ENCODE peak calls at places on chromosomes 2 and 18, in nine cellular contexts. S is activated CD8-positive, alpha-beta memory T cell treated with anti-CD3 and anti-CD28 coated beads for 48 hours; E is body of pancreas; F is A549; C is stimulated activated CD4-positive, alpha-beta T cell treated with anti-CD3 and anti-CD28 coated beads, Interleukin-1b, Interleukin-23, amount 100 ng/mL, for 4 hours; O is CD4-positive, CD25-positive, alpha-beta regulatory T cell; L is HEK293T; Z is HFFc6; B is germinal center. W is an unnamed sample.

GRCh38 chr2:135072125-135072997 is 20.3 kb downstream of the RAB3GAP1 start:
- DNase-seq in S (no peak), E (no peak), F (peak; percentile 31), C (no peak), O (no peak), L (no peak), Z (no peak), B (no peak), W (peak; percentile 27)

GRCh38 chr18:7822435-7823425 is 255.6 kb downstream of the PTPRM start:
- DNase-seq in S (no peak), E (no peak), F (no peak), C (no peak), O (no peak), L (no peak), Z (no peak), B (no peak), W (no peak)

GRCh38 chr2:118954297-118955060 is 12.5 kb downstream of the MARCO start:
- DNase-seq in S (no peak), E (no peak), F (no peak), C (no peak), O (no peak), L (no peak), Z (no peak), B (no peak), W (no peak)

GRCh38 chr2:110748489-110748867 is 16.1 kb downstream of the ACOXL start:
- DNase-seq in S (peak; percentile 47), E (no peak), F (no peak), C (peak; percentile 29), O (peak; percentile 18), L (no peak), Z (no peak), B (peak; percentile 48), W (peak; percentile 100)

GRCh38 chr2:171325886-171326585 is 107.8 kb downstream of the METTL8 start:
- DNase-seq in S (no peak), E (no peak), F (no peak), C (no peak), O (no peak), L (no peak), Z (no peak), B (no peak), W (peak; percentile 44)

GRCh38 chr18:2961828-2962227 is 51.1 kb downstream of the LPIN2 start:
- DNase-seq in S (no peak), E (no peak), F (no peak), C (no peak), O (no peak), L (no peak), Z (no peak), B (no peak), W (peak; percentile 47)

GRCh38 chr2:63840081-63840784 is 1.5 kb upstream of the UGP2 start:
- DNase-seq in S (peak; percentile 18), E (no peak), F (no peak), C (no peak), O (no peak), L (no peak), Z (no peak), B (peak; percentile 64), W (no peak)

GRCh38 chr2:36371963-36372391 is 16.4 kb downstream of the CRIM1 start:
- DNase-seq in S (no peak), E (no peak), F (peak; percentile 75), C (no peak), O (no peak), L (no peak), Z (peak; percentile 84), B (no peak), W (no peak)

GRCh38 chr18:25921677-25922421 is 168.6 kb downstream of the SS18 start:
- DNase-seq in S (no peak), E (peak; percentile 25), F (peak; percentile 66), C (no peak), O (peak; percentile 2), L (peak; percentile 81), Z (peak; percentile 27), B (peak; percentile 69), W (peak; percentile 49)

GRCh38 chr2:113831156-113831555 is 58.7 kb upstream of the ACTR3 start:
- DNase-seq in S (no peak), E (no peak), F (peak; percentile 50), C (no peak), O (no peak), L (no peak), Z (peak; percentile 31), B (no peak), W (no peak)

GRCh38 chr2:210635257-210635656 is 78.9 kb downstream of the CPS1 start:
- DNase-seq in S (no peak), E (no peak), F (no peak), C (no peak), O (no peak), L (no peak), Z (no peak), B (no peak), W (no peak)

GRCh38 chr2:233412405-233412804 is 58.1 kb downstream of the DGKD start:
- DNase-seq in S (no peak), E (no peak), F (no peak), C (no peak), O (no peak), L (no peak), Z (no peak), B (no peak), W (no peak)

GRCh38 chr2:138522556-138522955 is 21.0 kb downstream of the SPOPL start:
- DNase-seq in S (no peak), E (no peak), F (no peak), C (no peak), O (no peak), L (no peak), Z (no peak), B (no peak), W (no peak)

GRCh38 chr2:241894681-241895426 is 25.3 kb downstream of the RTP5 start:
- DNase-seq in S (no peak), E (peak; percentile 79), F (no peak), C (no peak), O (no peak), L (no peak), Z (no peak), B (no peak), W (no peak)

GRCh38 chr18:11994708-11995444 is 13.6 kb downstream of the IMPA2 start:
- DNase-seq in S (no peak), E (peak; percentile 75), F (peak; percentile 76), C (no peak), O (no peak), L (no peak), Z (peak; percentile 18), B (no peak), W (no peak)

GRCh38 chr2:158718196-158718585 is 76.9 kb upstream of the DAPL1 start:
- DNase-seq in S (no peak), E (no peak), F (no peak), C (no peak), O (no peak), L (no peak), Z (no peak), B (no peak), W (no peak)

GRCh38 chr18:46061387-46061786 is 10.7 kb downstream of the PSTPIP2 start:
- DNase-seq in S (no peak), E (peak; percentile 28), F (no peak), C (no peak), O (no peak), L (no peak), Z (no peak), B (no peak), W (no peak)

GRCh38 chr2:68565273-68565672 is 78.1 kb upstream of the PROKR1 start:
- DNase-seq in S (no peak), E (no peak), F (no peak), C (no peak), O (no peak), L (no peak), Z (no peak), B (no peak), W (no peak)

GRCh38 chr2:172095146-172095904 is 7.4 kb downstream of the DLX2 start:
- DNase-seq in S (no peak), E (no peak), F (peak; percentile 74), C (no peak), O (peak; percentile 59), L (no peak), Z (peak; percentile 89), B (no peak), W (peak; percentile 62)

GRCh38 chr2:234288974-234289455 is 207.9 kb downstream of the ARL4C start:
- DNase-seq in S (peak; percentile 67), E (peak; percentile 51), F (peak; percentile 70), C (peak; percentile 52), O (peak; percentile 54), L (peak; percentile 75), Z (no peak), B (peak; percentile 62), W (peak; percentile 76)

GRCh38 chr2:197293252-197294007 is 17.1 kb downstream of the ANKRD44 start:
- DNase-seq in S (no peak), E (no peak), F (no peak), C (no peak), O (peak; percentile 19), L (no peak), Z (no peak), B (peak; percentile 44), W (no peak)

GRCh38 chr2:96800061-96800761 is 15.9 kb upstream of the CNNM3 start:
- DNase-seq in S (no peak), E (no peak), F (no peak), C (no peak), O (no peak), L (no peak), Z (no peak), B (no peak), W (no peak)

GRCh38 chr18:71902482-71902881 is 641.7 kb downstream of the CBLN2 start:
- DNase-seq in S (no peak), E (no peak), F (no peak), C (no peak), O (no peak), L (no peak), Z (no peak), B (no peak), W (no peak)

GRCh38 chr2:9778471-9779402 is 64.5 kb upstream of the TAF1B start:
- DNase-seq in S (no peak), E (no peak), F (no peak), C (no peak), O (no peak), L (no peak), Z (no peak), B (no peak), W (no peak)

GRCh38 chr2:97005353-97005752 is 19.0 kb upstream of the FAM178B start:
- DNase-seq in S (no peak), E (no peak), F (peak; percentile 25), C (no peak), O (no peak), L (peak; percentile 51), Z (no peak), B (no peak), W (peak; percentile 14)

GRCh38 chr2:121471571-121472464 is 58.9 kb upstream of the RNU4ATAC start:
- DNase-seq in S (no peak), E (no peak), F (no peak), C (no peak), O (no peak), L (no peak), Z (peak; percentile 43), B (no peak), W (no peak)

GRCh38 chr2:38658613-38659012 is 7.3 kb upstream of the GALM start:
- DNase-seq in S (no peak), E (no peak), F (no peak), C (no peak), O (no peak), L (no peak), Z (no peak), B (no peak), W (no peak)